ENCODE peak calls at places on chromosomes 5 and 9, in seven cellular contexts. N is uterus, T is foreskin fibroblast, J is EL, P is WTC11, B is H4, R is AG10803. F is an unnamed sample.

GRCh38 chr5:164255598-164256213 is 750.3 kb downstream of the MAT2B start:
- DNase-seq in N (no peak), T (no peak), J (no peak), P (no peak), B (no peak), R (no peak), F (no peak)

GRCh38 chr5:15683332-15683731 is 183.4 kb downstream of the FBXL7 start:
- DNase-seq in N (no peak), T (no peak), J (peak; percentile 10), P (peak; percentile 73), B (no peak), R (no peak), F (no peak)

GRCh38 chr5:173618927-173619519 is 2.6 kb upstream of the BOD1 start:
- DNase-seq in N (peak; percentile 19), T (peak; percentile 74), J (peak; percentile 58), P (no peak), B (peak; percentile 37), R (peak; percentile 43), F (peak; percentile 60)

GRCh38 chr5:138632900-138633489 is 57.8 kb upstream of the HSPA9 start:
- DNase-seq in N (peak; percentile 51), T (peak; percentile 91), J (peak; percentile 81), P (peak; percentile 83), B (peak; percentile 75), R (peak; percentile 75), F (peak; percentile 91)

GRCh38 chr5:92800360-92800759 is 780.7 kb downstream of the NR2F1-AS1 start:
- DNase-seq in N (no peak), T (peak; percentile 73), J (peak; percentile 59), P (no peak), B (peak; percentile 47), R (peak; percentile 1), F (peak; percentile 93)

GRCh38 chr9:136565075-136565721 is 19.4 kb upstream of the NOTCH1 start:
- DNase-seq in N (peak; percentile 92), T (peak; percentile 46), J (no peak), P (no peak), B (no peak), R (peak; percentile 70), F (peak; percentile 79)

GRCh38 chr5:1292139-1292538 is 2.7 kb downstream of the TERT start:
- DNase-seq in N (no peak), T (no peak), J (no peak), P (no peak), B (no peak), R (no peak), F (no peak)

GRCh38 chr9:69190086-69190865 is 16.2 kb downstream of the TJP2 start:
- DNase-seq in N (no peak), T (no peak), J (no peak), P (no peak), B (no peak), R (no peak), F (no peak)

GRCh38 chr5:29162297-29162696 is 2031.2 kb upstream of the CDH6 start:
- DNase-seq in N (no peak), T (no peak), J (no peak), P (no peak), B (no peak), R (no peak), F (no peak)

GRCh38 chr5:78526049-78526525 is 122.5 kb downstream of the LHFPL2 start:
- DNase-seq in N (no peak), T (peak; percentile 77), J (peak; percentile 61), P (no peak), B (no peak), R (peak; percentile 85), F (peak; percentile 65)

GRCh38 chr9:69047331-69047730 is 11.8 kb downstream of the FXN start:
- DNase-seq in N (no peak), T (no peak), J (no peak), P (no peak), B (no peak), R (no peak), F (no peak)

GRCh38 chr5:113345261-113345940 is 89.4 kb downstream of the TSSK1B start:
- DNase-seq in N (no peak), T (peak; percentile 76), J (peak; percentile 18), P (no peak), B (peak; percentile 23), R (no peak), F (no peak)

GRCh38 chr9:99515087-99515486 is 293.0 kb downstream of the SEC61B start:
- DNase-seq in N (no peak), T (no peak), J (no peak), P (no peak), B (no peak), R (no peak), F (no peak)

GRCh38 chr9:113886003-113886324 is 9.9 kb downstream of the ZNF618 start:
- DNase-seq in N (peak; percentile 47), T (peak; percentile 15), J (no peak), P (no peak), B (no peak), R (no peak), F (no peak)

GRCh38 chr5:31161772-31162171 is 31.7 kb upstream of the CDH6 start:
- DNase-seq in N (no peak), T (no peak), J (no peak), P (no peak), B (no peak), R (no peak), F (no peak)

GRCh38 chr5:174759091-174759490 is 34.7 kb downstream of the MSX2 start:
- DNase-seq in N (no peak), T (no peak), J (no peak), P (no peak), B (no peak), R (no peak), F (no peak)

GRCh38 chr5:158755221-158755620 is 344.5 kb downstream of the EBF1 start:
- DNase-seq in N (no peak), T (no peak), J (no peak), P (no peak), B (no peak), R (no peak), F (no peak)

GRCh38 chr5:124706041-124706440 is 40.4 kb downstream of the ZNF608 start:
- DNase-seq in N (no peak), T (no peak), J (no peak), P (no peak), B (no peak), R (no peak), F (no peak)

GRCh38 chr5:14149672-14150053 is 6.5 kb downstream of the TRIO start:
- DNase-seq in N (no peak), T (no peak), J (no peak), P (no peak), B (no peak), R (no peak), F (no peak)

GRCh38 chr5:135391123-135391868 is 7.7 kb downstream of the MACROH2A1 start:
- DNase-seq in N (no peak), T (peak; percentile 89), J (peak; percentile 89), P (no peak), B (no peak), R (peak; percentile 93), F (peak; percentile 85)

F was measured in fibroblast of villous mesenchyme.